ENCODE peak calls at places on chromosomes 11 and 22, in four cellular contexts. N, R, A and L are unnamed samples.

GRCh38 chr22:46350646-46351045 is 15.1 kb downstream of the TRMU start:
- DNase-seq in R (no peak), N (no peak), A (no peak), L (no peak)

GRCh38 chr11:57647960-57648776 is 1.5 kb downstream of the YPEL4 start:
- DNase-seq in N (peak; percentile 45), A (no peak), R (peak; percentile 36), L (peak; percentile 90)

GRCh38 chr11:57305523-57305922 is 19.2 kb downstream of the TNKS1BP1 start:
- DNase-seq in N (no peak), R (no peak), A (no peak), L (no peak)

GRCh38 chr22:29147241-29147919 is 58.3 kb upstream of the EMID1 start:
- DNase-seq in N (no peak), A (no peak), R (no peak), L (peak; percentile 31)

GRCh38 chr11:45736424-45736823 is 68.5 kb upstream of the SLC35C1 start:
- DNase-seq in R (no peak), N (no peak), A (no peak), L (no peak)

GRCh38 chr22:37907036-37907954 is 1.2 kb downstream of the MICALL1 start:
- DNase-seq in N (no peak), A (no peak), R (no peak), L (no peak)

GRCh38 chr22:35214968-35215367 is 42.3 kb upstream of the HMGXB4 start:
- DNase-seq in N (no peak), R (no peak), A (no peak), L (no peak)

GRCh38 chr11:94793822-94794221 is 25.7 kb downstream of the AMOTL1 start:
- DNase-seq in R (no peak), N (no peak), A (no peak), L (no peak)

GRCh38 chr22:46936378-46936916 is 174.0 kb downstream of the TBC1D22A start:
- DNase-seq in A (no peak), N (no peak), R (no peak), L (peak; percentile 87)

GRCh38 chr11:60563553-60564235 is 48.5 kb downstream of the MS4A13 start:
- DNase-seq in R (no peak), A (no peak), N (no peak), L (no peak)

GRCh38 chr11:115199501-115199900 is 304.7 kb downstream of the CADM1 start:
- DNase-seq in R (no peak), A (no peak), N (no peak), L (no peak)

GRCh38 chr22:27213766-27214581 is 556.6 kb downstream of the MIAT start:
- DNase-seq in R (no peak), N (no peak), A (peak; percentile 24), L (no peak)

GRCh38 chr22:45335021-45335818 is 25.5 kb downstream of the FAM118A start:
- DNase-seq in A (peak; percentile 74), R (no peak), N (no peak), L (no peak)

GRCh38 chr11:32328392-32328791 is 106.9 kb downstream of the WT1 start:
- DNase-seq in A (no peak), N (no peak), R (no peak), L (no peak)

GRCh38 chr11:114197799-114198500 is 98.2 kb upstream of the NNMT start:
- DNase-seq in A (peak; percentile 87), R (peak; percentile 17), N (no peak), L (peak; percentile 87)

GRCh38 chr11:83827940-83828554 is 541.9 kb upstream of the CCDC90B start:
- DNase-seq in A (no peak), N (no peak), R (no peak), L (no peak)

GRCh38 chr11:59572091-59572490 is 43.5 kb downstream of the OSBP start:
- DNase-seq in R (no peak), N (no peak), A (no peak), L (no peak)

GRCh38 chr11:123197711-123198110 is 2.7 kb upstream of the CLMP start:
- DNase-seq in A (no peak), R (no peak), N (no peak), L (no peak)

GRCh38 chr22:39241632-39242388 is 3.0 kb downstream of the PDGFB start:
- DNase-seq in N (no peak), R (no peak), A (no peak), L (no peak)

GRCh38 chr11:70477607-70478006 is 79.3 kb downstream of the CTTN start:
- DNase-seq in R (no peak), A (no peak), N (no peak), L (peak; percentile 45)

GRCh38 chr11:121191787-121192186 is 90.7 kb downstream of the TECTA start:
- DNase-seq in N (no peak), R (no peak), A (no peak), L (no peak)

GRCh38 chr11:45092901-45093760 is 53.3 kb upstream of the PRDM11 start:
- DNase-seq in N (no peak), A (no peak), R (no peak), L (no peak)

GRCh38 chr11:125371451-125371935 is 124.6 kb downstream of the FEZ1 start:
- DNase-seq in A (no peak), N (no peak), R (peak; percentile 94), L (peak; percentile 47)

GRCh38 chr11:2554338-2555240 is 109.8 kb downstream of the KCNQ1 start:
- DNase-seq in R (no peak), N (no peak), A (no peak), L (no peak)

GRCh38 chr11:96130061-96130460 is 206.2 kb upstream of the MTMR2 start:
- DNase-seq in R (no peak), A (no peak), N (no peak), L (no peak)